ENCODE peak calls at places on chromosome 10, in four cellular contexts. R is hepatocyte, U is body of pancreas, X is AG04450. V is an unnamed sample.
A peak's percentile ranks its signal among the peaks of the same experiment; 100 is the strongest.

GRCh38 chr10:46311501-46311951 is 24.7 kb downstream of the ANTXRL start:
- DNase-seq in R (no peak), U (no peak), X (no peak), V (no peak)

GRCh38 chr10:131706476-131706875 is 194.3 kb upstream of the PPP2R2D start:
- DNase-seq in R (no peak), U (no peak), X (no peak), V (no peak)

GRCh38 chr10:35783305-35783838 is 141.3 kb upstream of the FZD8 start:
- DNase-seq in R (no peak), U (no peak), X (no peak), V (peak; percentile 81)

GRCh38 chr10:73251683-73252444 is 580 bp downstream of the MRPS16 start:
- DNase-seq in R (peak; percentile 38), U (no peak), X (no peak), V (no peak)

GRCh38 chr10:784759-785538 is 95.5 kb upstream of the DIP2C start:
- DNase-seq in R (peak; percentile 86), U (peak; percentile 70), X (peak; percentile 42), V (peak; percentile 21)

GRCh38 chr10:130074639-130075038 is 36.0 kb downstream of the C10orf143 start:
- DNase-seq in R (no peak), U (no peak), X (no peak), V (no peak)

GRCh38 chr10:3068968-3069737 is 1.8 kb downstream of the PFKP start:
- DNase-seq in R (peak; percentile 33), U (no peak), X (no peak), V (no peak)

GRCh38 chr10:86600296-86600695 is 54.1 kb upstream of the OPN4 start:
- DNase-seq in R (no peak), U (no peak), X (no peak), V (no peak)

GRCh38 chr10:125448596-125448995 is 234.4 kb downstream of the TEX36 start:
- DNase-seq in R (peak; percentile 36), U (peak; percentile 42), X (no peak), V (no peak)

GRCh38 chr10:133079836-133080682 is 7.7 kb upstream of the ADGRA1 start:
- DNase-seq in R (peak; percentile 61), U (no peak), X (no peak), V (no peak)

GRCh38 chr10:49446031-49446430 is 50.1 kb upstream of the DRGX start:
- DNase-seq in R (no peak), U (no peak), X (no peak), V (no peak)

GRCh38 chr10:110857265-110858158 is 14.2 kb upstream of the PDCD4 start:
- DNase-seq in R (peak; percentile 87), U (peak; percentile 85), X (peak; percentile 63), V (no peak)

GRCh38 chr10:93075369-93076221 is 1.9 kb downstream of the CYP26A1 start:
- DNase-seq in R (no peak), U (no peak), X (no peak), V (no peak)

GRCh38 chr10:4431114-4431862 is 394.7 kb upstream of the AKR1E2 start:
- DNase-seq in R (no peak), U (no peak), X (peak; percentile 65), V (peak; percentile 12)

GRCh38 chr10:24851595-24851994 is 100.8 kb downstream of the PRTFDC1 start:
- DNase-seq in R (no peak), U (peak; percentile 15), X (no peak), V (no peak)

GRCh38 chr10:113019692-113020424 is 69.8 kb downstream of the TCF7L2 start:
- DNase-seq in R (peak; percentile 60), U (no peak), X (no peak), V (no peak)

GRCh38 chr10:91528768-91529167 is 104.1 kb downstream of the PPP1R3C start:
- DNase-seq in R (no peak), U (peak; percentile 50), X (no peak), V (no peak)

GRCh38 chr10:70549351-70549961 is 53.1 kb downstream of the PRF1 start:
- DNase-seq in R (no peak), U (no peak), X (no peak), V (no peak)

GRCh38 chr10:17851611-17852010 is 42.5 kb downstream of the MRC1 start:
- DNase-seq in R (no peak), U (no peak), X (no peak), V (no peak)

GRCh38 chr10:1159131-1160061 is 103.2 kb downstream of the WDR37 start:
- DNase-seq in R (no peak), U (no peak), X (no peak), V (no peak)

GRCh38 chr10:43048301-43049051 is 28.4 kb upstream of the RET start:
- DNase-seq in R (no peak), U (peak; percentile 3), X (no peak), V (no peak)

GRCh38 chr10:31490858-31491504 is 172.0 kb downstream of the ZEB1 start:
- DNase-seq in R (peak; percentile 40), U (no peak), X (no peak), V (no peak)

GRCh38 chr10:34203966-34204630 is 611.0 kb downstream of the PARD3 start:
- DNase-seq in R (no peak), U (no peak), X (no peak), V (no peak)

GRCh38 chr10:89553064-89553734 is 17.8 kb upstream of the SLC16A12 start:
- DNase-seq in R (peak; percentile 56), U (no peak), X (peak; percentile 63), V (peak; percentile 91)

GRCh38 chr10:87622290-87623004 is 37.2 kb upstream of the PAPSS2 start:
- DNase-seq in R (no peak), U (no peak), X (no peak), V (no peak)

GRCh38 chr10:97714401-97715258 is 1.1 kb downstream of the MARVELD1 start:
- DNase-seq in R (peak; percentile 87), U (peak; percentile 33), X (no peak), V (no peak)

GRCh38 chr10:120262857-120263547 is 194.0 kb upstream of the PLPP4 start:
- DNase-seq in R (no peak), U (no peak), X (no peak), V (peak; percentile 38)

GRCh38 chr10:86872757-86873156 is 84.7 kb downstream of the MMRN2 start:
- DNase-seq in R (no peak), U (no peak), X (no peak), V (no peak)

GRCh38 chr10:103231047-103231551 is 14.6 kb upstream of the RPEL1 start:
- DNase-seq in R (peak; percentile 57), U (peak; percentile 27), X (peak; percentile 91), V (peak; percentile 91)

GRCh38 chr10:86165666-86166065 is 200.9 kb downstream of the GRID1 start:
- DNase-seq in R (no peak), U (no peak), X (no peak), V (no peak)

GRCh38 chr10:110774069-110775021 is 97.4 kb upstream of the PDCD4 start:
- DNase-seq in R (peak; percentile 56), U (no peak), X (no peak), V (peak; percentile 28)

GRCh38 chr10:46546591-46547330 is 9.7 kb downstream of the GPRIN2 start:
- DNase-seq in R (no peak), U (peak; percentile 35), X (no peak), V (no peak)

GRCh38 chr10:34814228-34815173 is 595 bp downstream of the PARD3 start:
- DNase-seq in R (peak; percentile 82), U (peak; percentile 57), X (no peak), V (no peak)

GRCh38 chr10:51510231-51510630 is 189.2 kb downstream of the CSTF2T start:
- DNase-seq in R (no peak), U (no peak), X (no peak), V (no peak)

GRCh38 chr10:36248314-36248981 is 606.4 kb upstream of the FZD8 start:
- DNase-seq in R (no peak), U (no peak), X (no peak), V (no peak)

GRCh38 chr10:25176421-25176968 is 1.7 kb downstream of the GPR158 start:
- DNase-seq in R (no peak), U (no peak), X (no peak), V (no peak)

GRCh38 chr10:132446195-132446581 is 49.2 kb downstream of the PWWP2B start:
- DNase-seq in R (no peak), U (no peak), X (no peak), V (no peak)

DNA sequence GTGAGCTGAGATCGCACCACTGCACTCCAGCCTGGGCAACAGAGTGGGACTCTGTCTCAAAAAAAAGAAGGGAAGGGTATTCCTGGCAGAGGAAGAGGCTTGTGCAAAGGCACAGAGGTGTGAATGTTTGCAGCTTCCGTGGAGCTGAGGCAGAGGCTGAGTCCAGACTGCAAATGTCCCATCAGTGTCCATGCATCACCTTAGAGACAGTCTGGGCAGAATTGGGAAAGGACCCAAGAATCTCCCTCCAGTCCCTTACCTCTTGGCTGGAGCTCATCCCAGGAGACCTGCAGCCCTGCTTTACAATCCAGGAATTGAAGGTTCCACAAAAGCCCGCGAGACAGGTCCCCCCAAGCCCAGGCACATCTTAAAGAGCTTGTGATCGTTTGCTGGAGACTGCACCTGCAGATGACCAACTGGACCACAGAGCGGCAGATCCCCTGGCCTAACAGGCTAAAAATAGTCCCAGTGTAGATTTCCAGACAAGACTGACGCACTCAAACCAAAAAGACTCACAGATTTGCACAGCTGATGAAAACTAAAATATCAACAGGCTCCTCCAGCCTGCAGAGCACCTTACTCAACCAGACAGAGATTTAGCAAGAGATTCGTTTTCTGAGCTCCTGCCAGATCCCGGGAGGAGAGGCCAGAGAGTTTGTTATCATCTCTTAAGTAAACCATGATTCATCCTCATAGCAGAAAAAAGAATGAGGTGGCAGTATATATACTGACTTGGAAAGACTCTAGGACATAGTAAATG is 22.9 kb upstream of the NANOS1 start:
- DNase-seq in R (peak; percentile 84), U (peak; percentile 41), X (peak; percentile 97), V (peak; percentile 83)
- H3K4me3 ChIP-seq in R (no peak overlapping the region), U (no peak overlapping the region), X (no peak overlapping the region), V (no peak overlapping the region)

DNA sequence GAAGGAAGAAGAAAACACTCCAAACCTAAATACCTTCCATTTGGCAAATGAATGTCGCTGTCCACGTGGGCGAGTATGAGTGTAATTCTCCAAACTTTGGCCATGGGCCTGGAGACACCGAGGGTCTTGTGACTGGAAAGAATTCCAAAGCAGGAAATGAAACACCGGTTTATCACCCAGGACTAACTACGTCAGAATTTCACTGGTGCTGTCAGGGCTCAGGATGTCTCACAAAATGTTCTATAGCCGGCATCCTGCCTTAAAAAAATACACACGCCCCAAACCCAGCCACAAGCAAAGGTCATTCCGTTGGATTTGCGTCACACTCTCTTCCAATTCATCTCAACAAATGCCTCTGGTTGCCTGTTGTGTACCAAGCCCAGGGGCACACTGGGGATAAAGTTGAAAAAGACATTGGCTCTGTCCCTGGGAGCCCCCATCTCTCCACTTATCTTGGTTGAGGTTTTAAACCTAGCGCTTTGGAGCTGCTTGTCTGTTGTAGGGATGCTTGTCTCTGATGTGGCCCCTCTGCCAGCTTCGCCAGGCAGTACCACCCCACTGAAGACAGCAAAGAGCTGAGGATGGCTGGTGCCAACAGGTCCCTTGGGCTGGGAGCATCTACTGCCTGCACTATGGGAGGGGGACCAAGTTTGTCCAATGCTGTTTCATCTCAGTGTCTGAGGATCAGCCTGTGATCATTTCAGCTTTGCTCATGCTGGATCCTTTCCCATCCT is 31.2 kb downstream of the GSTO2 start:
- DNase-seq in R (peak; percentile 44), U (no peak), X (peak; percentile 94), V (no peak)
- H3K4me3 ChIP-seq in R (no peak overlapping the region), U (no peak overlapping the region), X (peak overlapping the region; percentile 48), V (no peak overlapping the region)

GRCh38 chr10:121392657-121393056 is 205.6 kb downstream of the FGFR2 start:
- DNase-seq in R (no peak), U (no peak), X (no peak), V (no peak)
- H3K4me3 ChIP-seq in R (no peak overlapping the region), U (no peak overlapping the region), X (no peak overlapping the region), V (no peak overlapping the region)

GRCh38 chr10:62818426-62819011 is 2.4 kb upstream of the EGR2 start:
- DNase-seq in R (peak; percentile 59), U (no peak), X (no peak), V (no peak)
- H3K4me3 ChIP-seq in R (peak overlapping the region; percentile 26), U (no peak overlapping the region), X (peak overlapping the region; percentile 68), V (peak overlapping the region; percentile 4)